ENCODE peak calls at places on chromosomes 5 and 9, in seven cellular contexts. One of them, this sample, is unnamed.

GRCh38 chr9:22279621-22280020 is 167.0 kb upstream of the DMRTA1 start:
- DNase-seq in DND-41: no peak
- DNase-seq in PC-3: no peak
- DNase-seq in cardiac muscle cell: no peak
- DNase-seq in trophoblast cell: no peak
- DNase-seq in tibial artery: no peak
- DNase-seq in sigmoid colon: no peak
- DNase-seq in this sample: no peak

GRCh38 chr5:96172436-96172835 is 210.8 kb upstream of the ELL2 start:
- DNase-seq in tibial artery: no peak
- DNase-seq in DND-41: no peak
- DNase-seq in cardiac muscle cell: no peak
- DNase-seq in PC-3: no peak
- DNase-seq in trophoblast cell: peak; percentile 53
- DNase-seq in sigmoid colon: no peak
- DNase-seq in this sample: no peak

GRCh38 chr5:95565280-95565920 is 10.5 kb downstream of the ARSK start:
- DNase-seq in cardiac muscle cell: no peak
- DNase-seq in trophoblast cell: peak; percentile 58
- DNase-seq in DND-41: no peak
- DNase-seq in PC-3: peak; percentile 43
- DNase-seq in sigmoid colon: no peak
- DNase-seq in tibial artery: no peak
- DNase-seq in this sample: no peak

GRCh38 chr5:141850183-141850768 is 27.9 kb downstream of the PCDH1 start:
- DNase-seq in sigmoid colon: no peak
- DNase-seq in DND-41: peak; percentile 53
- DNase-seq in cardiac muscle cell: peak; percentile 48
- DNase-seq in PC-3: peak; percentile 16
- DNase-seq in trophoblast cell: peak; percentile 56
- DNase-seq in tibial artery: no peak
- DNase-seq in this sample: no peak

GRCh38 chr9:130328349-130328801 is 62.8 kb downstream of the HMCN2 start:
- DNase-seq in PC-3: no peak
- DNase-seq in DND-41: no peak
- DNase-seq in trophoblast cell: peak; percentile 66
- DNase-seq in sigmoid colon: peak; percentile 94
- DNase-seq in cardiac muscle cell: no peak
- DNase-seq in tibial artery: peak; percentile 88
- DNase-seq in this sample: no peak

GRCh38 chr5:95773325-95774059 is 42.4 kb downstream of the RHOBTB3 start:
- DNase-seq in tibial artery: no peak
- DNase-seq in trophoblast cell: peak; percentile 19
- DNase-seq in DND-41: no peak
- DNase-seq in PC-3: peak; percentile 68
- DNase-seq in sigmoid colon: no peak
- DNase-seq in cardiac muscle cell: no peak
- DNase-seq in this sample: no peak

GRCh38 chr5:157290156-157290980 is 24.4 kb downstream of the CYFIP2 start:
- DNase-seq in DND-41: no peak
- DNase-seq in sigmoid colon: no peak
- DNase-seq in tibial artery: no peak
- DNase-seq in cardiac muscle cell: no peak
- DNase-seq in trophoblast cell: peak; percentile 98
- DNase-seq in PC-3: peak; percentile 71
- DNase-seq in this sample: no peak

GRCh38 chr5:139667730-139668063 is 19.5 kb downstream of the CXXC5 start:
- DNase-seq in PC-3: no peak
- DNase-seq in cardiac muscle cell: no peak
- DNase-seq in DND-41: no peak
- DNase-seq in trophoblast cell: no peak
- DNase-seq in tibial artery: no peak
- DNase-seq in sigmoid colon: no peak
- DNase-seq in this sample: no peak

GRCh38 chr9:128371622-128372117 is 496 bp downstream of the URM1 start:
- DNase-seq in PC-3: no peak
- DNase-seq in cardiac muscle cell: no peak
- DNase-seq in tibial artery: no peak
- DNase-seq in sigmoid colon: no peak
- DNase-seq in trophoblast cell: no peak
- DNase-seq in DND-41: no peak
- DNase-seq in this sample: no peak

GRCh38 chr5:22372826-22373660 is 480.1 kb downstream of the CDH12 start:
- DNase-seq in trophoblast cell: no peak
- DNase-seq in DND-41: no peak
- DNase-seq in tibial artery: no peak
- DNase-seq in PC-3: no peak
- DNase-seq in sigmoid colon: no peak
- DNase-seq in cardiac muscle cell: no peak
- DNase-seq in this sample: no peak

DNA sequence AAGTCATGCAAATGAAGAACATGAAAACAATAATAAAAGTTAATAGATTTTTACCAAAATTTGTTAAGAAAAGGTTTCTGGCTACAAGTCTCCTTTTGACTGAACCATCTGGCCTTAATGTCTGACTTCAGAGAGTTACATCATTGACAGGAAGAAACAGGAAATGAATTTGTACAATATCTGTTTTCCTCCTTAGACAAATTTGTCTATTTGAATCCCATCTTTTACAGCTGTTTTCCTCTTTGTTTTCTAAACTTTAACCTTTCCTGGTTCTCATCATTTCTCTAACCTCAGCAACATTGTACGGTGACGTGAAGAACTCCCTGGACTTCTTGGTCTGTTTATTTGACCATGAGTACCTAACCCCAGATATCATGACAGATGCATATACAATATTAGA is 567.5 kb upstream of the RIOK2 start:
- DNase-seq in PC-3: no peak
- DNase-seq in trophoblast cell: no peak
- DNase-seq in sigmoid colon: no peak
- DNase-seq in tibial artery: no peak
- DNase-seq in cardiac muscle cell: no peak
- DNase-seq in DND-41: no peak
- DNase-seq in this sample: no peak
- H3K4me3 ChIP-seq in PC-3: no peak overlapping the region
- H3K4me3 ChIP-seq in trophoblast cell: no peak overlapping the region
- H3K4me3 ChIP-seq in sigmoid colon: no peak overlapping the region
- H3K4me3 ChIP-seq in tibial artery: no peak overlapping the region
- H3K4me3 ChIP-seq in cardiac muscle cell: no peak overlapping the region
- H3K4me3 ChIP-seq in DND-41: no peak overlapping the region
- H3K4me3 ChIP-seq in this sample: no peak overlapping the region

GRCh38 chr5:178982941-178983340 is 12.2 kb downstream of the GRM6 start:
- DNase-seq in PC-3: no peak
- DNase-seq in DND-41: no peak
- DNase-seq in tibial artery: no peak
- DNase-seq in sigmoid colon: no peak
- DNase-seq in cardiac muscle cell: no peak
- DNase-seq in trophoblast cell: no peak
- DNase-seq in this sample: no peak
- H3K9me3 ChIP-seq in PC-3: peaks cover 19% of the 10 kb centered on the region
- H3K9me3 ChIP-seq in DND-41: peaks cover 2% of the 10 kb centered on the region
- H3K9me3 ChIP-seq in tibial artery: peaks cover 93% of the 10 kb centered on the region
- H3K9me3 ChIP-seq in sigmoid colon: peaks cover 72% of the 10 kb centered on the region
- H3K9me3 ChIP-seq in cardiac muscle cell: no peaks in the 10 kb centered on the region
- H3K9me3 ChIP-seq in trophoblast cell: peaks cover 65% of the 10 kb centered on the region
- H3K9me3 ChIP-seq in this sample: peaks cover 44% of the 10 kb centered on the region

GRCh38 chr9:126057036-126057435 is 269.6 kb upstream of the MVB12B start:
- DNase-seq in sigmoid colon: peak; percentile 57
- DNase-seq in DND-41: no peak
- DNase-seq in PC-3: no peak
- DNase-seq in cardiac muscle cell: no peak
- DNase-seq in tibial artery: no peak
- DNase-seq in trophoblast cell: no peak
- DNase-seq in this sample: no peak

GRCh38 chr9:126057461-126057860 is 269.2 kb upstream of the MVB12B start:
- DNase-seq in PC-3: no peak
- DNase-seq in trophoblast cell: no peak
- DNase-seq in cardiac muscle cell: no peak
- DNase-seq in tibial artery: no peak
- DNase-seq in sigmoid colon: peak; percentile 56
- DNase-seq in DND-41: no peak
- DNase-seq in this sample: no peak

GRCh38 chr9:126058631-126059030 is 268.0 kb upstream of the MVB12B start:
- DNase-seq in tibial artery: no peak
- DNase-seq in trophoblast cell: no peak
- DNase-seq in PC-3: no peak
- DNase-seq in DND-41: no peak
- DNase-seq in cardiac muscle cell: no peak
- DNase-seq in sigmoid colon: no peak
- DNase-seq in this sample: no peak

GRCh38 chr9:126056312-126057021 is 270.2 kb upstream of the MVB12B start:
- DNase-seq in cardiac muscle cell: no peak
- DNase-seq in PC-3: no peak
- DNase-seq in trophoblast cell: peak; percentile 65
- DNase-seq in tibial artery: no peak
- DNase-seq in sigmoid colon: peak; percentile 48
- DNase-seq in DND-41: no peak
- DNase-seq in this sample: no peak

DNA sequence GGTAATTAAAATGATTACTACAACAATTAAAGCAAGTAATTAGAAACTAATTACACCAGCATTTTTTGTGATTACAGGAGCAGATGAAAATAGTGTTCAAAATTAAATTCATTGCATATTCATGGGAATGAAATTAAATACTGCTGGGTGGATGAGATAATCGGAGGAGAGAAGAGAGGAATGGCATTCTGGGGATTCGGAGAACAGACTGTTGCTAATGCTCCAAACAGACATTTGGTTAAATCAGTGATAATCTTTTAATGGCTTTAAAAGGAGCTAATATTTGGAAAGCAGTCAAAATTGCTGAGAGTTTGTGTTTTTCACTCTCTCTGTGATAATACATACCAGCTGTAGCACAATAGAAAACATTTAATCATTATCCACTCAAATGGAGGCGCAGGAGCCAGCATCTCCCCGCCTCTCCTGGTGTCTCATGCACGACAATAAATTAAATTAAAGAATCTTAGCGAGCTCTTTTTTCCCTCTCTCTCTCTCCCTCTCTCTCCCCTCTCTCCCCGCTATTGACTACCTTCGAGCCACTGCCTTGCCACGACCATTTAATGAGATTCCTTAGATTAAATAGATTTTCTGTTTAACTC is 268.7 kb upstream of the MVB12B start:
- DNase-seq in trophoblast cell: no peak
- DNase-seq in DND-41: no peak
- DNase-seq in cardiac muscle cell: no peak
- DNase-seq in tibial artery: no peak
- DNase-seq in PC-3: no peak
- DNase-seq in sigmoid colon: peak; percentile 33
- DNase-seq in this sample: no peak
- H3K27ac ChIP-seq in trophoblast cell: no peak overlapping the region
- H3K27ac ChIP-seq in DND-41: no peak overlapping the region
- H3K27ac ChIP-seq in cardiac muscle cell: no peak overlapping the region
- H3K27ac ChIP-seq in tibial artery: no peak overlapping the region
- H3K27ac ChIP-seq in PC-3: no peak overlapping the region
- H3K27ac ChIP-seq in sigmoid colon: no peak overlapping the region
- H3K27ac ChIP-seq in this sample: no peak overlapping the region

GRCh38 chr5:146428658-146429057 is 18.5 kb upstream of the TCERG1 start:
- DNase-seq in DND-41: no peak
- DNase-seq in PC-3: peak; percentile 17
- DNase-seq in tibial artery: no peak
- DNase-seq in trophoblast cell: no peak
- DNase-seq in sigmoid colon: no peak
- DNase-seq in cardiac muscle cell: no peak
- DNase-seq in this sample: no peak
- H3K4me3 ChIP-seq in DND-41: no peak overlapping the region
- H3K4me3 ChIP-seq in PC-3: no peak overlapping the region
- H3K4me3 ChIP-seq in tibial artery: no peak overlapping the region
- H3K4me3 ChIP-seq in trophoblast cell: no peak overlapping the region
- H3K4me3 ChIP-seq in sigmoid colon: no peak overlapping the region
- H3K4me3 ChIP-seq in cardiac muscle cell: no peak overlapping the region
- H3K4me3 ChIP-seq in this sample: no peak overlapping the region

DNA sequence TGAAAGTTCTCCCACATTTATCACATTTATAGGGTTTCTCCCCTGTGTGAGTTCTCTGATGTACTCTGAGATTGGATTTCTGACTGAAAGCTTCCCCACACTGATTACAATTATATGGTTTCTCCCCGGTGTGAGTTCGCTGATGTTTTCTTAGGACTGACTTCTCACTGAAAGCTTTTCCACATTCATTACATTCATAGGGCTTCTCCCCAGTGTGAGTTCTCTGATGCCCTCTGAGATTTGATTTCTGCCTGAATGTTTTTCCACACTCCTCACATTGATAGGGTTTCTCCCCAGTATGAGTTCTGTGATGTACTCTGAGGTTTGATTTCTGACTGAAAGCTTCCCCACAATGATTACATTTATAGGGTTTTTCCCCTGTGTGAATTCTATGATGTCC is 36.3 kb downstream of the ZNF782 start:
- DNase-seq in trophoblast cell: no peak
- DNase-seq in PC-3: no peak
- DNase-seq in DND-41: no peak
- DNase-seq in cardiac muscle cell: no peak
- DNase-seq in sigmoid colon: no peak
- DNase-seq in tibial artery: no peak
- DNase-seq in this sample: no peak
- H3K9me3 ChIP-seq in trophoblast cell: peaks cover 6% of the 10 kb centered on the region
- H3K9me3 ChIP-seq in PC-3: peaks cover 57% of the 10 kb centered on the region
- H3K9me3 ChIP-seq in DND-41: peaks cover 42% of the 10 kb centered on the region
- H3K9me3 ChIP-seq in cardiac muscle cell: peaks cover 8% of the 10 kb centered on the region
- H3K9me3 ChIP-seq in sigmoid colon: peaks cover 73% of the 10 kb centered on the region
- H3K9me3 ChIP-seq in tibial artery: peaks cover 100% of the 10 kb centered on the region
- H3K9me3 ChIP-seq in this sample: peaks cover 22% of the 10 kb centered on the region

GRCh38 chr9:96619109-96619435 is 571 bp downstream of the CDC14B start:
- DNase-seq in trophoblast cell: no peak
- DNase-seq in cardiac muscle cell: no peak
- DNase-seq in DND-41: no peak
- DNase-seq in PC-3: no peak
- DNase-seq in tibial artery: no peak
- DNase-seq in sigmoid colon: peak; percentile 68
- DNase-seq in this sample: no peak
- H3K27ac ChIP-seq in trophoblast cell: peak overlapping the region; percentile 82
- H3K27ac ChIP-seq in cardiac muscle cell: peak overlapping the region; percentile 86
- H3K27ac ChIP-seq in DND-41: no peak overlapping the region
- H3K27ac ChIP-seq in PC-3: no peak overlapping the region
- H3K27ac ChIP-seq in tibial artery: peak overlapping the region; percentile 88
- H3K27ac ChIP-seq in sigmoid colon: peak overlapping the region; percentile 90
- H3K27ac ChIP-seq in this sample: no peak overlapping the region

DNA sequence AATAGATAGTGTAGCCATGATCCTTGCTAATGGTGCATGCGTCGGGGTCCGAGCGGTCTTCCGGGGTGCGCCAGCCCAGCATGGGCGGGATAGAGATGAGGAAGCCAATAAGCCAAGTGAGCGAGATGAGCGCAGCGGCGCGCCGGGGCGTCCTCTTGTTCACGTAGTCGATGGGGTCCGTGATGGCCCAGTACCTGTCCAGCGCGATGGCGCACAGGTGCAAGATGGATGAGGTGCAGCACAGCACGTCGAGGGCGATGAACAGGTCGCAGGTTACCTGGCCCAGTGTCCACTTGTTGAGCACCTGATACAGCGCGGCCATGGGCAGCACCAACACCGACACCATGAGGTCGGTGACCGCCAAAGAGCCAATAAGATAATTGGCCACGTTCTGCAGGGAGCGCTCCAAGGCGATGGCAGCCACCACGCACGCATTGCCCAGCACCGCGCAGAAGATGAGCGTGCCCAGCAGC is 1.1 kb downstream of the HTR1A start:
- DNase-seq in DND-41: no peak
- DNase-seq in trophoblast cell: no peak
- DNase-seq in cardiac muscle cell: no peak
- DNase-seq in PC-3: no peak
- DNase-seq in tibial artery: no peak
- DNase-seq in sigmoid colon: no peak
- DNase-seq in this sample: no peak
- H3K4me3 ChIP-seq in DND-41: no peak overlapping the region
- H3K4me3 ChIP-seq in trophoblast cell: peak overlapping the region; percentile 47
- H3K4me3 ChIP-seq in cardiac muscle cell: no peak overlapping the region
- H3K4me3 ChIP-seq in PC-3: no peak overlapping the region
- H3K4me3 ChIP-seq in tibial artery: no peak overlapping the region
- H3K4me3 ChIP-seq in sigmoid colon: no peak overlapping the region
- H3K4me3 ChIP-seq in this sample: no peak overlapping the region

GRCh38 chr5:179080724-179081123 is 20.6 kb downstream of the ZNF354C start:
- DNase-seq in sigmoid colon: no peak
- DNase-seq in PC-3: no peak
- DNase-seq in cardiac muscle cell: no peak
- DNase-seq in trophoblast cell: no peak
- DNase-seq in tibial artery: no peak
- DNase-seq in DND-41: no peak
- DNase-seq in this sample: no peak
- H3K9me3 ChIP-seq in sigmoid colon: peaks cover 91% of the 10 kb centered on the region
- H3K9me3 ChIP-seq in PC-3: peaks cover 12% of the 10 kb centered on the region
- H3K9me3 ChIP-seq in cardiac muscle cell: no peaks in the 10 kb centered on the region
- H3K9me3 ChIP-seq in trophoblast cell: peaks cover 27% of the 10 kb centered on the region
- H3K9me3 ChIP-seq in tibial artery: peaks cover 100% of the 10 kb centered on the region
- H3K9me3 ChIP-seq in DND-41: peaks cover 20% of the 10 kb centered on the region
- H3K9me3 ChIP-seq in this sample: peaks cover 66% of the 10 kb centered on the region

This sample was measured in naive thymus-derived CD4-positive, alpha-beta T cell.